ENCODE peak calls at places on chromosomes 7 and 10, in six cellular contexts. One of them, this sample, is unnamed.

GRCh38 chr10:84340187-84340586 is 11.8 kb downstream of the CCSER2 start:
- DNase-seq in H1: no peak
- DNase-seq in HCT116: no peak
- DNase-seq in A549: no peak
- DNase-seq in K562: no peak
- DNase-seq in HepG2: no peak
- DNase-seq in this sample: no peak

GRCh38 chr7:112630565-112630964 is 149.8 kb downstream of the LSMEM1 start:
- DNase-seq in K562: no peak
- DNase-seq in HepG2: no peak
- DNase-seq in H1: no peak
- DNase-seq in HCT116: no peak
- DNase-seq in A549: no peak
- DNase-seq in this sample: peak

GRCh38 chr7:135189961-135190360 is 19.5 kb upstream of the CYREN start:
- DNase-seq in K562: no peak
- DNase-seq in HCT116: no peak
- DNase-seq in H1: no peak
- DNase-seq in HepG2: no peak
- DNase-seq in A549: no peak
- DNase-seq in this sample: no peak

GRCh38 chr10:31133251-31133627 is 101.6 kb upstream of the ZNF438 start:
- DNase-seq in HepG2: no peak
- DNase-seq in HCT116: no peak
- DNase-seq in K562: no peak
- DNase-seq in A549: no peak
- DNase-seq in H1: no peak
- DNase-seq in this sample: no peak

GRCh38 chr10:48729222-48729621 is 44.5 kb downstream of the WDFY4 start:
- DNase-seq in HepG2: no peak
- DNase-seq in A549: no peak
- DNase-seq in HCT116: no peak
- DNase-seq in K562: no peak
- DNase-seq in H1: no peak
- DNase-seq in this sample: no peak

GRCh38 chr7:51007708-51008505 is 225.2 kb upstream of the GRB10 start:
- DNase-seq in H1: no peak
- DNase-seq in HepG2: no peak
- DNase-seq in A549: no peak
- DNase-seq in K562: no peak
- DNase-seq in HCT116: no peak
- DNase-seq in this sample: no peak

GRCh38 chr7:45869426-45869825 is 3.5 kb downstream of the CCDC201 start:
- DNase-seq in K562: no peak
- DNase-seq in HCT116: no peak
- DNase-seq in H1: no peak
- DNase-seq in A549: no peak
- DNase-seq in HepG2: no peak
- DNase-seq in this sample: peak

GRCh38 chr10:5991708-5992107 is 14.4 kb upstream of the IL15RA start:
- DNase-seq in H1: no peak
- DNase-seq in HepG2: no peak
- DNase-seq in HCT116: no peak
- DNase-seq in A549: no peak
- DNase-seq in K562: no peak
- DNase-seq in this sample: no peak

GRCh38 chr7:130069179-130069977 is 956 bp upstream of the KLHDC10 start:
- DNase-seq in A549: no peak
- DNase-seq in HepG2: peak
- DNase-seq in K562: no peak
- DNase-seq in H1: no peak
- DNase-seq in HCT116: no peak
- DNase-seq in this sample: no peak

GRCh38 chr10:70324341-70324861 is 40.6 kb upstream of the NPFFR1 start:
- DNase-seq in HepG2: peak
- DNase-seq in HCT116: no peak
- DNase-seq in A549: no peak
- DNase-seq in H1: no peak
- DNase-seq in K562: no peak
- DNase-seq in this sample: no peak

GRCh38 chr7:120645976-120646375 is 212.0 kb downstream of the TSPAN12 start:
- DNase-seq in HCT116: no peak
- DNase-seq in A549: no peak
- DNase-seq in HepG2: no peak
- DNase-seq in H1: no peak
- DNase-seq in K562: no peak
- DNase-seq in this sample: no peak

GRCh38 chr10:73922007-73922863 is 11.3 kb downstream of the PLAU start:
- DNase-seq in H1: no peak
- DNase-seq in A549: no peak
- DNase-seq in HCT116: no peak
- DNase-seq in HepG2: no peak
- DNase-seq in K562: no peak
- DNase-seq in this sample: no peak

GRCh38 chr7:50068850-50069551 is 24.0 kb downstream of the ZPBP start:
- DNase-seq in HCT116: peak
- DNase-seq in K562: no peak
- DNase-seq in A549: no peak
- DNase-seq in H1: no peak
- DNase-seq in HepG2: no peak
- DNase-seq in this sample: no peak

GRCh38 chr10:121437596-121437995 is 160.6 kb downstream of the FGFR2 start:
- DNase-seq in HCT116: no peak
- DNase-seq in HepG2: no peak
- DNase-seq in K562: no peak
- DNase-seq in A549: no peak
- DNase-seq in H1: no peak
- DNase-seq in this sample: no peak

GRCh38 chr7:96719164-96719563 is 9.5 kb upstream of the SEM1 start:
- DNase-seq in HCT116: no peak
- DNase-seq in HepG2: no peak
- DNase-seq in A549: no peak
- DNase-seq in H1: no peak
- DNase-seq in K562: no peak
- DNase-seq in this sample: no peak

GRCh38 chr7:47647213-47647985 is 65.5 kb upstream of the TNS3 start:
- DNase-seq in HCT116: no peak
- DNase-seq in K562: no peak
- DNase-seq in A549: no peak
- DNase-seq in HepG2: no peak
- DNase-seq in H1: no peak
- DNase-seq in this sample: no peak
- TF ChIP-seq CEBPB in HCT116: no peak
- TF ChIP-seq CEBPB in K562: no peak
- TF ChIP-seq CEBPB in A549: no peak
- TF ChIP-seq CEBPB in HepG2: no peak
- TF ChIP-seq CEBPB in H1: no peak
- TF ChIP-seq CEBPB in this sample: no peak

DNA sequence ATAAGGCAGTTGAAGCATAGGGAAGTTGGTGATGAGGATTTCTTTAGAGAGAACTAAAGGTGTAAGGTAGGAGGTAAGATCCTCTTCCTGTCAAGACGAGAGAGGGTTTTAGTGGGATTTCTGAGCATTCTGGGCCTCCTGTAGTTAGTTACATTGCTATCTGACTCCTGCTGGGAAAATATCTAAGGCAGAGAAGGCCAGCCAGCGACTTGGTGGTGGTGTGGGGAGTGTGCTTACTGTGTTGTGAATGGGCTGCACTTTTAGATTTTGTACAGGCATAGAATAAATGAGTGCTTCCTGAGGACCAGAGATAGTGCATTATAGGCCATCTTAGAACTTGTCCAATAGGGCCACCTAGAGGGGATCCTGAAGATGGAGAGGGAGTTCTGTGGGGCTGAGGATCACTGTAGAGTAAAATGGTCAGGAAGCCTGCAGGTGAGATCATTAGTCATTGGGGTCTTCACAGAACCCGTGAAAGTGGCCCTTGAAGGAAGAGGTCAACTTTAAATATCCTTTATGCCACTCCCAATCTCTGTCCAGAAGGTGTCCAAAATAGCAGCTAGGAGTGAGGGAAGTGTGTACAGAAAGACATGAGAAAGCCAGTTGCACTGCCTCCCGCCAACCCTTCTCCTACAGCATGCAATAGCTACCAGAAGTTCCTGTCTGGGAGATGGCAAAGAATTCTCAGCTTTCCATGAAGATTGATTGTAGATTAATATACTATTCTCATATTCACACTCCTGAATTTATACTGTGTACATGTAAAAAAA is 266.6 kb downstream of the POLR1F start:
- DNase-seq in HCT116: peak
- DNase-seq in HepG2: no peak
- DNase-seq in K562: no peak
- DNase-seq in A549: peak
- DNase-seq in H1: peak
- DNase-seq in this sample: peak
- TF ChIP-seq CEBPB in HCT116: no peak
- TF ChIP-seq CEBPB in HepG2: no peak
- TF ChIP-seq CEBPB in K562: no peak
- TF ChIP-seq CEBPB in A549: no peak
- TF ChIP-seq CEBPB in H1: no peak
- TF ChIP-seq CEBPB in this sample: no peak

GRCh38 chr7:53272081-53272480 is 236.6 kb downstream of the POM121L12 start:
- DNase-seq in H1: no peak
- DNase-seq in A549: no peak
- DNase-seq in HepG2: no peak
- DNase-seq in HCT116: no peak
- DNase-seq in K562: no peak
- DNase-seq in this sample: no peak
- TF ChIP-seq CEBPB in H1: no peak
- TF ChIP-seq CEBPB in A549: no peak
- TF ChIP-seq CEBPB in HepG2: no peak
- TF ChIP-seq CEBPB in HCT116: no peak
- TF ChIP-seq CEBPB in K562: no peak
- TF ChIP-seq CEBPB in this sample: no peak

GRCh38 chr7:26340476-26341018 is 48.9 kb downstream of the SNX10 start:
- DNase-seq in H1: no peak
- DNase-seq in HCT116: no peak
- DNase-seq in K562: no peak
- DNase-seq in HepG2: no peak
- DNase-seq in A549: no peak
- DNase-seq in this sample: no peak
- TF ChIP-seq CEBPB in H1: no peak
- TF ChIP-seq CEBPB in HCT116: no peak
- TF ChIP-seq CEBPB in K562: no peak
- TF ChIP-seq CEBPB in HepG2: no peak
- TF ChIP-seq CEBPB in A549: no peak
- TF ChIP-seq CEBPB in this sample: no peak

GRCh38 chr10:128061306-128062300 is 64.6 kb downstream of the MKI67 start:
- DNase-seq in HepG2: no peak
- DNase-seq in HCT116: no peak
- DNase-seq in K562: no peak
- DNase-seq in A549: no peak
- DNase-seq in H1: no peak
- DNase-seq in this sample: no peak

GRCh38 chr10:128060341-128060851 is 65.8 kb downstream of the MKI67 start:
- DNase-seq in A549: no peak
- DNase-seq in HepG2: no peak
- DNase-seq in HCT116: no peak
- DNase-seq in H1: no peak
- DNase-seq in K562: no peak
- DNase-seq in this sample: no peak

GRCh38 chr10:128063736-128064614 is 62.2 kb downstream of the MKI67 start:
- DNase-seq in HCT116: no peak
- DNase-seq in A549: no peak
- DNase-seq in H1: no peak
- DNase-seq in K562: no peak
- DNase-seq in HepG2: no peak
- DNase-seq in this sample: no peak

GRCh38 chr10:128062837-128063563 is 63.2 kb downstream of the MKI67 start:
- DNase-seq in HepG2: no peak
- DNase-seq in H1: no peak
- DNase-seq in K562: no peak
- DNase-seq in HCT116: no peak
- DNase-seq in A549: no peak
- DNase-seq in this sample: no peak

DNA sequence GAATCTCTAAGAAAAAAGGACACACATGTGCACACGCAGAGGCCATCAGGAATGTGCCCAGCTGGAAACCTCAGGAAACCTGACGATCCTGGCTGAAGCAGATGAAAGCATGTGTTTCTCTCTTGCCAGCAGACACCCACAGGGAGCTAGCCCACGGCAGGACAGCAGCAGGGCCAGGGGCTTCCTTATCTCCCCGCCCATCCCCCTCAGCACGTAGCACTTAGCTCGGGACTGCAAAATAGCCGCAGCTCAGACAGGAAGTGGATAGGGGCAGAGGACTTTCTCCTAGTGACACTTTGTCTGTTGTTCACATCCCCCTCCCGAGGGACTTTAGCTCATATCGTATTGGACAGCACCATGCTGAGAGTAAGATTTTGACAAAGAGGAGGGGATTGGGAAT is 63.9 kb downstream of the MKI67 start:
- DNase-seq in K562: no peak
- DNase-seq in H1: no peak
- DNase-seq in HepG2: no peak
- DNase-seq in HCT116: no peak
- DNase-seq in A549: no peak
- DNase-seq in this sample: no peak
- TF ChIP-seq CEBPB in K562: no peak
- TF ChIP-seq CEBPB in H1: no peak
- TF ChIP-seq CEBPB in HepG2: no peak
- TF ChIP-seq CEBPB in HCT116: no peak
- TF ChIP-seq CEBPB in A549: no peak
- TF ChIP-seq CEBPB in this sample: no peak

DNA sequence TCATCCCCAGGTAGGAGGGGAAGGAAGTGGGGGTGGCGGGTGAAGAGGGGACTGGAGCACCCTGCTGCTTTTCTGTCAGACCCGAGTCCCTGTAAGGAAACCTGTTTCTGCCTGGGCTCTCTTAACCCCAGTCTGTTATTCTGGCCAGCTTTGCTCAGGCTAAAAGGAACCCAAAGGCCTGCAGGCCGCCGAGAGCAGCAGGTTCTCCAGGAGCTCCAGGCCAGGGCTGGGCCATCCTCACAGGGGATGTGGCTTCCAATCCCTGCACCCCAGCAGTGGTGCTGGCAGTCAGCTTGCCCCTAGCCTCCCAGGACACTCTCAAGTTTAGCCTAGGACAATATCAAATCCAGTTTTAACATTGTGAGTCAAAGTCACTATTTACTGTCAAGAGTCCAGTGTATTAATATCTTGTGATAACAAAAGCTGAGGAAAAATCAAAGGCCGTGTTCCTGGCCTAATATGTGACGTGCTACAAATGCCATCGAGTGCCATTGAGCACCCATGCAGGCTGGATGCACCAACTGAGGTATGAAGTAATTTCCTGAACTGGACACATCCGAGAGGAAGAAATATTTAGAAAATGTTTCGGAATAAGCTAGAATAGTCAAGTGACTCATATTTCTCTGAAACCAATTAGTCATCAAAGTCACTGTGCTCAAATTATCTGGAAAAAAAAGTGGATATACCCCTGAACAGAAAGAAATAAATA is 7.0 kb downstream of the PKD1L1 start:
- DNase-seq in H1: no peak
- DNase-seq in K562: no peak
- DNase-seq in HCT116: no peak
- DNase-seq in A549: no peak
- DNase-seq in HepG2: no peak
- DNase-seq in this sample: peak
- TF ChIP-seq CEBPB in H1: no peak
- TF ChIP-seq CEBPB in K562: no peak
- TF ChIP-seq CEBPB in HCT116: no peak
- TF ChIP-seq CEBPB in A549: no peak
- TF ChIP-seq CEBPB in HepG2: no peak
- TF ChIP-seq CEBPB in this sample: peak

This sample was measured in IMR-90.